ENCODE peak calls at places on chromosomes 4 and X, in nine cellular contexts. X is transverse colon, I is brain microvascular endothelial cell, F is tibial nerve, R is GM12865, N is endodermal cell, Q is GM10248, P is psoas muscle, S is GM13976. Y is an unnamed sample.
A peak's percentile ranks its signal among the peaks of the same experiment; 100 is the strongest.

GRCh38 chr4:163353054-163353453 is 9.4 kb downstream of the NPY5R start:
- DNase-seq in N (no peak), F (no peak), Q (no peak), S (no peak), I (no peak), X (no peak), P (no peak), R (no peak), Y (no peak)

GRCh38 chr4:77605210-77605902 is at the start of gene CXCL13:
- DNase-seq in X (no peak), S (no peak), P (no peak), N (no peak), Q (no peak), R (no peak), I (no peak), F (no peak), Y (no peak)

GRCh38 chrX:48794993-48795501 is 6.8 kb upstream of the HDAC6 start:
- DNase-seq in N (no peak), R (no peak), I (peak; percentile 15), Q (no peak), X (no peak), P (no peak), S (no peak), F (no peak), Y (no peak)

GRCh38 chrX:53184836-53185235 is 40.2 kb downstream of the KDM5C start:
- DNase-seq in P (no peak), Q (no peak), I (peak; percentile 22), S (no peak), N (no peak), F (no peak), R (no peak), X (no peak), Y (no peak)

GRCh38 chrX:109847257-109848187 is 114.5 kb upstream of the ACSL4 start:
- DNase-seq in F (no peak), N (no peak), Q (no peak), I (peak; percentile 27), X (no peak), P (no peak), R (no peak), S (no peak), Y (no peak)

GRCh38 chrX:106802063-106802387 is 448 bp upstream of the TBC1D8B start:
- DNase-seq in X (no peak), N (no peak), S (no peak), F (no peak), Q (no peak), I (no peak), R (no peak), P (no peak), Y (no peak)

GRCh38 chr4:127957105-127957504 is 7.9 kb downstream of the MFSD8 start:
- DNase-seq in R (no peak), I (no peak), N (no peak), F (no peak), Q (no peak), X (no peak), P (no peak), S (no peak), Y (no peak)

GRCh38 chr4:55397024-55397520 is 1.3 kb downstream of the TMEM165 start:
- DNase-seq in N (peak; percentile 49), X (no peak), P (peak; percentile 25), Q (no peak), R (peak; percentile 12), S (no peak), F (no peak), I (no peak), Y (no peak)

GRCh38 chr4:77193511-77194236 is 36.7 kb downstream of the CCNG2 start:
- DNase-seq in I (no peak), X (peak; percentile 75), N (peak; percentile 92), S (peak; percentile 85), P (peak; percentile 26), R (peak; percentile 89), F (peak; percentile 28), Q (peak; percentile 88), Y (peak; percentile 53)

GRCh38 chr4:124537971-124538370 is 174.6 kb downstream of the ANKRD50 start:
- DNase-seq in S (no peak), N (no peak), I (no peak), P (no peak), Q (no peak), F (no peak), X (no peak), R (no peak), Y (no peak)

GRCh38 chrX:135498236-135498635 is 22.2 kb upstream of the INTS6L start:
- DNase-seq in S (no peak), R (no peak), I (no peak), Q (no peak), F (no peak), X (no peak), N (no peak), P (no peak), Y (no peak)

GRCh38 chrX:68686684-68687045 is 39.2 kb downstream of the STARD8 start:
- DNase-seq in F (peak; percentile 20), I (no peak), R (no peak), S (peak; percentile 26), P (no peak), N (no peak), X (no peak), Q (no peak), Y (no peak)

GRCh38 chrX:63718010-63718694 is 66.9 kb downstream of the ARHGEF9 start:
- DNase-seq in I (peak; percentile 6), F (no peak), N (no peak), X (no peak), P (no peak), S (peak; percentile 21), Q (peak; percentile 7), R (peak; percentile 22), Y (no peak)

GRCh38 chr4:94577136-94577535 is 125.4 kb downstream of the PDLIM5 start:
- DNase-seq in X (peak; percentile 15), Q (no peak), P (no peak), R (no peak), S (no peak), F (no peak), N (peak; percentile 82), I (peak; percentile 63), Y (no peak)

GRCh38 chrX:132612990-132613564 is 124.2 kb upstream of the MBNL3 start:
- DNase-seq in Q (peak; percentile 25), P (peak; percentile 45), I (peak; percentile 27), R (peak; percentile 40), S (peak; percentile 7), X (peak; percentile 27), N (peak; percentile 76), F (peak; percentile 19), Y (no peak)

GRCh38 chrX:132615396-132616131 is 126.7 kb upstream of the MBNL3 start:
- DNase-seq in X (peak; percentile 51), I (peak; percentile 34), S (peak; percentile 10), N (peak; percentile 84), R (peak; percentile 58), Q (no peak), F (no peak), P (no peak), Y (no peak)

GRCh38 chrX:132610536-132610935 is 121.7 kb upstream of the MBNL3 start:
- DNase-seq in X (no peak), S (no peak), N (no peak), P (no peak), F (no peak), I (no peak), Q (no peak), R (no peak), Y (no peak)

GRCh38 chrX:132613801-132614200 is 125.0 kb upstream of the MBNL3 start:
- DNase-seq in X (no peak), P (no peak), S (no peak), N (no peak), I (no peak), R (no peak), F (no peak), Q (no peak), Y (no peak)

GRCh38 chrX:132614297-132614696 is 125.5 kb upstream of the MBNL3 start:
- DNase-seq in P (no peak), R (peak; percentile 2), S (no peak), I (no peak), Q (no peak), X (no peak), N (peak; percentile 64), F (no peak), Y (no peak)
- TF ChIP-seq CTCF in P (no peak), R (peak; percentile 26), S (no peak), I (peak; percentile 57), Q (peak; percentile 31), X (no peak), N (peak; percentile 82), F (no peak), Y (no peak)

DNA sequence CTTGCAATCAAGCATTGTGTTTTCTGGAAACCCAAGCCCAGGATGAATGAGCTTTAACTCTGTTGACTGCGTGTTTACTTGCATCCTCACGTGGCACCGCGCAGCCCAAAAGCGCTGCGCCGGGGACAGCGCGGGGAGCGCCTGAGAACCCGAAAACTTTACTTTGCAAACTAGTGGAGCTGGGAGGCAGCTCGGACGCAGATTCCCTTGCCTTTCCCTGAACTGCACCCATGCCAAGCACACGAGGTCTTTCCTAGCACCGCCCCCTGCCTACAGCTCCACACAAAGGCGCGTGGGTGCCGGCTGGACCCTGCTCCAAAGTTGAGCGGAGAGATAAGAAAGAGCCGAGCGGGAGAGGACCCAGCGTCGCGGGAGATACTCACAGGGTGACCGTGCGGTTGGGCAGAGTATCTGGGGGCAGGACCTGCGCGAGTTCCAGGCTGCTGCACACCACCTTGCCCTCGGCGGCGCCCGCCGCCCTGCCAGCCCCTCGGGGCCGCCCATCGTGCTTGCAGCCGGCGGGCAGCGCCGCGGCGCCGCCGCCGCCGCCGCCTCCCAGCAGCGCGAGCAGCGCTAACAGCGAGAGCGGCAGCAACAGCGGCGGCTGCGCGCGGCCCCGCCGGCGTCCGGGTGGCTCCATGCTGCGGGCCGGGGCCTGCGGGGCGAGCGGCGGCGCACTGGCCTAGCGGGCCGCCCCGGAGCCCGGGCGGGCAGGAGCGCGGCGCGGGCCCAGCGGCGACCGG is 550 bp downstream of the ADGRA3 start:
- DNase-seq in P (peak; percentile 65), S (peak; percentile 44), I (peak; percentile 53), R (peak; percentile 52), N (peak; percentile 88), X (peak; percentile 78), F (peak; percentile 29), Q (peak; percentile 30), Y (peak; percentile 33)
- TF ChIP-seq CTCF in P (peak; percentile 3), S (no peak), I (peak; percentile 28), R (no peak), N (peak; percentile 35), X (peak; percentile 8), F (no peak), Q (no peak), Y (no peak)

GRCh38 chrX:24294619-24295018 is 19.2 kb downstream of the SUPT20HL2 start:
- DNase-seq in X (peak; percentile 11), S (no peak), N (peak; percentile 90), I (peak; percentile 22), R (no peak), Q (no peak), F (no peak), P (no peak), Y (no peak)
- TF ChIP-seq CTCF in X (no peak), S (no peak), N (peak; percentile 79), I (peak; percentile 39), R (no peak), Q (no peak), F (no peak), P (no peak), Y (no peak)

GRCh38 chr4:96036781-96037180 is 196.9 kb downstream of the PDHA2 start:
- DNase-seq in R (no peak), N (no peak), P (no peak), S (no peak), Q (no peak), F (no peak), X (no peak), I (no peak), Y (no peak)

GRCh38 chr4:96037705-96038104 is 197.8 kb downstream of the PDHA2 start:
- DNase-seq in N (no peak), P (no peak), S (no peak), Q (no peak), X (no peak), I (no peak), F (no peak), R (no peak), Y (no peak)

GRCh38 chr4:96035727-96036126 is 195.8 kb downstream of the PDHA2 start:
- DNase-seq in P (no peak), X (no peak), I (peak; percentile 3), S (no peak), R (peak; percentile 13), Q (no peak), N (no peak), F (no peak), Y (no peak)
- TF ChIP-seq CTCF in P (no peak), X (no peak), I (peak; percentile 40), S (peak; percentile 16), R (peak; percentile 16), Q (no peak), N (peak; percentile 81), F (no peak), Y (no peak)

Y was measured in natural killer cell.